ENCODE peak calls at places on chromosomes 2 and 18, in seven cellular contexts. One of them, this sample, is unnamed. For H3K4me1 and H3K36me3, the result is how much of the 10 kb centered on the place peaks cover.

GRCh38 chr2:46913471-46914381 is 1.9 kb downstream of the MCFD2 start:
- DNase-seq in ovary: no peak
- DNase-seq in HCT116: peak
- DNase-seq in RWPE2: no peak
- DNase-seq in sigmoid colon: peak
- DNase-seq in CD4-positive, CD25-positive, alpha-beta regulatory T cell: no peak
- DNase-seq in endothelial cell of umbilical vein: peak
- DNase-seq in this sample: peak

GRCh38 chr2:46540496-46541342 is 61.4 kb downstream of the TMEM247 start:
- DNase-seq in ovary: no peak
- DNase-seq in HCT116: no peak
- DNase-seq in RWPE2: no peak
- DNase-seq in sigmoid colon: no peak
- DNase-seq in CD4-positive, CD25-positive, alpha-beta regulatory T cell: no peak
- DNase-seq in endothelial cell of umbilical vein: peak
- DNase-seq in this sample: no peak

GRCh38 chr18:74381621-74382350 is 66.1 kb downstream of the C18orf63 start:
- DNase-seq in ovary: no peak
- DNase-seq in HCT116: no peak
- DNase-seq in RWPE2: no peak
- DNase-seq in sigmoid colon: no peak
- DNase-seq in CD4-positive, CD25-positive, alpha-beta regulatory T cell: no peak
- DNase-seq in endothelial cell of umbilical vein: no peak
- DNase-seq in this sample: no peak

GRCh38 chr18:76992226-76993084 is 140.1 kb downstream of the MBP start:
- DNase-seq in ovary: no peak
- DNase-seq in HCT116: no peak
- DNase-seq in RWPE2: no peak
- DNase-seq in sigmoid colon: no peak
- DNase-seq in CD4-positive, CD25-positive, alpha-beta regulatory T cell: no peak
- DNase-seq in endothelial cell of umbilical vein: no peak
- DNase-seq in this sample: no peak

GRCh38 chr2:223674998-223675609 is 72.9 kb upstream of the SCG2 start:
- DNase-seq in ovary: no peak
- DNase-seq in HCT116: peak
- DNase-seq in RWPE2: no peak
- DNase-seq in sigmoid colon: no peak
- DNase-seq in CD4-positive, CD25-positive, alpha-beta regulatory T cell: no peak
- DNase-seq in endothelial cell of umbilical vein: peak
- DNase-seq in this sample: no peak

GRCh38 chr2:149598014-149598395 is 10.4 kb upstream of the MMADHC start:
- DNase-seq in ovary: no peak
- DNase-seq in HCT116: no peak
- DNase-seq in RWPE2: no peak
- DNase-seq in sigmoid colon: no peak
- DNase-seq in CD4-positive, CD25-positive, alpha-beta regulatory T cell: no peak
- DNase-seq in endothelial cell of umbilical vein: no peak
- DNase-seq in this sample: no peak

GRCh38 chr2:240701736-240702639 is 10.3 kb downstream of the AQP12A start:
- DNase-seq in ovary: no peak
- DNase-seq in HCT116: no peak
- DNase-seq in RWPE2: peak
- DNase-seq in sigmoid colon: no peak
- DNase-seq in CD4-positive, CD25-positive, alpha-beta regulatory T cell: no peak
- DNase-seq in endothelial cell of umbilical vein: no peak
- DNase-seq in this sample: no peak

GRCh38 chr2:38622210-38622609 is 19.5 kb upstream of the HNRNPLL start:
- DNase-seq in ovary: no peak
- DNase-seq in HCT116: no peak
- DNase-seq in RWPE2: no peak
- DNase-seq in sigmoid colon: no peak
- DNase-seq in CD4-positive, CD25-positive, alpha-beta regulatory T cell: no peak
- DNase-seq in endothelial cell of umbilical vein: no peak
- DNase-seq in this sample: no peak

DNA sequence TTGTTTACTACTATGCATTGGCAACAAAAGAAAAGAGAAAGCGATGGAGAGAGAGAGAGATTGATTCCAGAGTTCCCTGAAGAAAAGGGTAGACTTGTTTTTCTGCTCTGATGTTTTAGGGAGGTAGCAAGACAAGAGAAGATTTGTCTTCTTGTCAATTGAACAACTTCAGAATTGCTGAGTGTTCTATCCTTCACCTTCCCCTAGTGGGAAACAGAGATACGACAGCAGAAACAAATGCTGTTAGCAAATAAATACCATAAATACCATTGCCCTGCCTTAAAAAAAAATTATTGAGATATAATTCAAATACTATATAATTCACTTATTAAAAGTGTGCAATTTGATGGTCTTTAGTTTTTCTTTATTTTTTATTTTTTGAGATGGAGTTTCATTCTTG is 26.2 kb upstream of the CCDC150 start:
- DNase-seq in ovary: no peak
- DNase-seq in HCT116: no peak
- DNase-seq in RWPE2: no peak
- DNase-seq in sigmoid colon: no peak
- DNase-seq in CD4-positive, CD25-positive, alpha-beta regulatory T cell: no peak
- DNase-seq in endothelial cell of umbilical vein: no peak
- DNase-seq in this sample: no peak
- H3K4me3 ChIP-seq in ovary: no peak
- H3K4me3 ChIP-seq in HCT116: no peak
- H3K4me3 ChIP-seq in RWPE2: no peak
- H3K4me3 ChIP-seq in sigmoid colon: no peak
- H3K4me3 ChIP-seq in CD4-positive, CD25-positive, alpha-beta regulatory T cell: no peak
- H3K4me3 ChIP-seq in endothelial cell of umbilical vein: no peak
- H3K4me3 ChIP-seq in this sample: no peak

GRCh38 chr2:216108967-216109921 is at the start of gene XRCC5:
- DNase-seq in ovary: peak
- DNase-seq in HCT116: peak
- DNase-seq in RWPE2: peak
- DNase-seq in sigmoid colon: peak
- DNase-seq in CD4-positive, CD25-positive, alpha-beta regulatory T cell: peak
- DNase-seq in endothelial cell of umbilical vein: peak
- DNase-seq in this sample: peak

GRCh38 chr2:216110620-216111019 is 1.5 kb downstream of the XRCC5 start:
- DNase-seq in ovary: no peak
- DNase-seq in HCT116: no peak
- DNase-seq in RWPE2: no peak
- DNase-seq in sigmoid colon: no peak
- DNase-seq in CD4-positive, CD25-positive, alpha-beta regulatory T cell: no peak
- DNase-seq in endothelial cell of umbilical vein: no peak
- DNase-seq in this sample: no peak

GRCh38 chr2:216111122-216111521 is 2.0 kb downstream of the XRCC5 start:
- DNase-seq in ovary: no peak
- DNase-seq in HCT116: no peak
- DNase-seq in RWPE2: no peak
- DNase-seq in sigmoid colon: no peak
- DNase-seq in CD4-positive, CD25-positive, alpha-beta regulatory T cell: no peak
- DNase-seq in endothelial cell of umbilical vein: no peak
- DNase-seq in this sample: no peak

GRCh38 chr2:216108310-216108966 is 710 bp upstream of the XRCC5 start:
- DNase-seq in ovary: no peak
- DNase-seq in HCT116: no peak
- DNase-seq in RWPE2: no peak
- DNase-seq in sigmoid colon: no peak
- DNase-seq in CD4-positive, CD25-positive, alpha-beta regulatory T cell: no peak
- DNase-seq in endothelial cell of umbilical vein: no peak
- DNase-seq in this sample: no peak

GRCh38 chr2:216109962-216110614 is 940 bp downstream of the XRCC5 start:
- DNase-seq in ovary: no peak
- DNase-seq in HCT116: peak
- DNase-seq in RWPE2: no peak
- DNase-seq in sigmoid colon: no peak
- DNase-seq in CD4-positive, CD25-positive, alpha-beta regulatory T cell: peak
- DNase-seq in endothelial cell of umbilical vein: peak
- DNase-seq in this sample: no peak
- H3K4me1 ChIP-seq in ovary: under half
- H3K4me1 ChIP-seq in HCT116: under half
- H3K4me1 ChIP-seq in RWPE2: under half
- H3K4me1 ChIP-seq in sigmoid colon: under half
- H3K4me1 ChIP-seq in CD4-positive, CD25-positive, alpha-beta regulatory T cell: half or more
- H3K4me1 ChIP-seq in endothelial cell of umbilical vein: under half
- H3K4me1 ChIP-seq in this sample: under half

GRCh38 chr2:101883860-101884259 is 107.9 kb upstream of the IL1R2 start:
- DNase-seq in ovary: no peak
- DNase-seq in HCT116: peak
- DNase-seq in RWPE2: no peak
- DNase-seq in sigmoid colon: no peak
- DNase-seq in CD4-positive, CD25-positive, alpha-beta regulatory T cell: peak
- DNase-seq in endothelial cell of umbilical vein: peak
- DNase-seq in this sample: no peak
- H3K36me3 ChIP-seq in ovary: under half
- H3K36me3 ChIP-seq in HCT116: under half
- H3K36me3 ChIP-seq in RWPE2: half or more
- H3K36me3 ChIP-seq in sigmoid colon: under half
- H3K36me3 ChIP-seq in CD4-positive, CD25-positive, alpha-beta regulatory T cell: half or more
- H3K36me3 ChIP-seq in endothelial cell of umbilical vein: under half
- H3K36me3 ChIP-seq in this sample: under half

GRCh38 chr18:62928316-62928715 is 213.0 kb downstream of the PHLPP1 start:
- DNase-seq in ovary: no peak
- DNase-seq in HCT116: no peak
- DNase-seq in RWPE2: no peak
- DNase-seq in sigmoid colon: no peak
- DNase-seq in CD4-positive, CD25-positive, alpha-beta regulatory T cell: no peak
- DNase-seq in endothelial cell of umbilical vein: no peak
- DNase-seq in this sample: no peak

GRCh38 chr18:62919109-62919838 is 203.9 kb downstream of the PHLPP1 start:
- DNase-seq in ovary: no peak
- DNase-seq in HCT116: no peak
- DNase-seq in RWPE2: no peak
- DNase-seq in sigmoid colon: no peak
- DNase-seq in CD4-positive, CD25-positive, alpha-beta regulatory T cell: no peak
- DNase-seq in endothelial cell of umbilical vein: no peak
- DNase-seq in this sample: no peak

DNA sequence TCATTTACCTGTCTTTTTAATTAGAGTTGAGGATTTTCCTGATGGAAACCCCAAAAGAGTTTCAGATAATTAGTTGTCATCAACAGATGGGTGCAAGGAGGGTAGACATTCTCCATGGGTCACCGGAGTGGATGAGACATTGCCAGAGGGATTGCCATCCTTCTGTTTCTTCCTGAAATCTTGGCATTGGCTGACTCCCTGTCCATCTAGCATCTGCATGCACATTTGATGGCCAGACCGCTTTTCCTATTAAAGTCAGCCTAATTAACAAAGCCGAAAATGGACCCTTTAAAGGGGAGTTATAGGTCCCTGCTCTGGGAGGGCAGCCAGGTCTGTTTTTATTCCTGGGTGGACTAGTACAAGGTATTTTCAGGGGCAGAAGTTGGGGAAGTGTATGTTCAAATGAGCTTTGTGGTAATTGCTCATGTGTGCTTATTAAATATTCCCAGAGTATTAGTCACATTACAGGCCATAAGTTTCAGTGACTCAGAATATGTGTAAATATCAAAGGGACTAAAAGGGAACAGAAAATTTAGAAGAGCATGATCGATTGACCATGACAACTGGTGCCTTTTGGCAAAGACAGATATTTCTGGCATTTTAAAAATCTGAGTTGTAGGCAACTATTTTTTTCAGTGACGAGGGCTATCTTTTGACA is 209.8 kb downstream of the PHLPP1 start:
- DNase-seq in ovary: no peak
- DNase-seq in HCT116: no peak
- DNase-seq in RWPE2: no peak
- DNase-seq in sigmoid colon: no peak
- DNase-seq in CD4-positive, CD25-positive, alpha-beta regulatory T cell: no peak
- DNase-seq in endothelial cell of umbilical vein: no peak
- DNase-seq in this sample: no peak
- H3K4me3 ChIP-seq in ovary: no peak
- H3K4me3 ChIP-seq in HCT116: no peak
- H3K4me3 ChIP-seq in RWPE2: no peak
- H3K4me3 ChIP-seq in sigmoid colon: no peak
- H3K4me3 ChIP-seq in CD4-positive, CD25-positive, alpha-beta regulatory T cell: no peak
- H3K4me3 ChIP-seq in endothelial cell of umbilical vein: no peak
- H3K4me3 ChIP-seq in this sample: no peak